ENCODE peak calls at places on chromosomes 6 and 20, in nine cellular contexts. P is left ventricle myocardium inferior; F is psoas muscle; R is CD8-positive, alpha-beta T cell; I is upper lobe of right lung; J is colonic mucosa; M is GM12878; G is hepatocyte; O is PC-3. S is an unnamed sample.

GRCh38 chr6:74899416-74899815 is 306.4 kb downstream of the COL12A1 start:
- DNase-seq in P (no peak), F (no peak), R (no peak), I (no peak), J (no peak), M (no peak), G (no peak), O (peak), S (peak)

GRCh38 chr20:21303872-21304586 is 898 bp downstream of the XRN2 start:
- DNase-seq in P (no peak), F (no peak), R (no peak), I (no peak), J (no peak), M (no peak), G (no peak), O (no peak), S (no peak)

GRCh38 chr6:163191704-163192537 is 222.6 kb upstream of the QKI start:
- DNase-seq in P (no peak), F (no peak), R (no peak), I (no peak), J (no peak), M (no peak), G (no peak), O (no peak), S (no peak)

GRCh38 chr20:41249371-41249770 is 68.2 kb downstream of the ZHX3 start:
- DNase-seq in P (peak), F (peak), R (no peak), I (no peak), J (peak), M (no peak), G (peak), O (peak), S (peak)

GRCh38 chr6:131740161-131740560 is 29.3 kb upstream of the CTAGE9 start:
- DNase-seq in P (no peak), F (no peak), R (no peak), I (no peak), J (no peak), M (no peak), G (no peak), O (peak), S (no peak)

GRCh38 chr6:41715779-41716515 is 19.5 kb downstream of the TFEB start:
- DNase-seq in P (no peak), F (peak), R (no peak), I (no peak), J (no peak), M (no peak), G (no peak), O (no peak), S (no peak)

GRCh38 chr6:2942916-2943563 is 28.3 kb downstream of the SERPINB6 start:
- DNase-seq in P (no peak), F (no peak), R (no peak), I (no peak), J (peak), M (no peak), G (no peak), O (no peak), S (no peak)

GRCh38 chr6:49342410-49342809 is 120.6 kb downstream of the MMUT start:
- DNase-seq in P (no peak), F (no peak), R (no peak), I (no peak), J (no peak), M (no peak), G (no peak), O (no peak), S (no peak)

GRCh38 chr6:35522660-35523658 is 10.3 kb upstream of the TULP1 start:
- DNase-seq in P (peak), F (peak), R (peak), I (peak), J (peak), M (peak), G (peak), O (peak), S (peak)

GRCh38 chr20:17871181-17871580 is 97.4 kb downstream of the SNX5 start:
- DNase-seq in P (no peak), F (no peak), R (no peak), I (no peak), J (no peak), M (no peak), G (no peak), O (no peak), S (no peak)

GRCh38 chr6:84421031-84421430 is 193.6 kb upstream of the CEP162 start:
- DNase-seq in P (no peak), F (no peak), R (no peak), I (no peak), J (no peak), M (no peak), G (no peak), O (no peak), S (no peak)

GRCh38 chr6:126625019-126625418 is 285.1 kb downstream of the CENPW start:
- DNase-seq in P (no peak), F (no peak), R (no peak), I (no peak), J (no peak), M (no peak), G (peak), O (peak), S (peak)

GRCh38 chr6:33197431-33198048 is 2.9 kb downstream of the RXRB start:
- DNase-seq in P (no peak), F (peak), R (peak), I (peak), J (peak), M (no peak), G (peak), O (peak), S (peak)

GRCh38 chr20:37265152-37265551 is 3.5 kb upstream of the GHRH start:
- DNase-seq in P (no peak), F (no peak), R (no peak), I (no peak), J (no peak), M (no peak), G (no peak), O (no peak), S (no peak)

GRCh38 chr6:90446164-90446563 is 140.7 kb downstream of the MAP3K7 start:
- DNase-seq in P (no peak), F (no peak), R (no peak), I (no peak), J (no peak), M (no peak), G (no peak), O (no peak), S (no peak)

GRCh38 chr6:15246217-15247211 is 645 bp downstream of the JARID2 start:
- DNase-seq in P (no peak), F (no peak), R (peak), I (peak), J (peak), M (no peak), G (no peak), O (no peak), S (no peak)

GRCh38 chr20:730005-730404 is 38.3 kb downstream of the SLC52A3 start:
- DNase-seq in P (no peak), F (no peak), R (no peak), I (no peak), J (no peak), M (no peak), G (no peak), O (no peak), S (no peak)

DNA sequence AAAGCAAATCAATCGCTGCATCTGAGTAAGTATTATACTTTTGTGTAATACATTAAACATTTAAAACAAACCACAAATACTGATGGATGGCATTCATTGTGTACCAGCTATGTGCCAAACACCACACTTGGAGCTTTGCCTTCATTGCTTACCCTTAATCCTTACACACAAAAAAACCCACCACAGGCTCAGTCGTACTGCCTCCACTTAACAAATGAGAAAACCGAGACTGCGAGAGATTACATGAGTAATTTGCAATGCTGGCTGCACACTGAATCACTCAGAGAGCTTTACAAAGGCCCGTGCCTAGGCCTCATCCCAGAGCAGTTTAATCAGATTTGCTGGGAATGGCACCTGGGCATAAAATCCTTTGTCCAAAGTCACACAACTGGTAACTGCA is 130.5 kb downstream of the EDN1 start:
- DNase-seq in P (no peak), F (no peak), R (no peak), I (no peak), J (no peak), M (no peak), G (no peak), O (peak), S (peak)
- H3K27ac ChIP-seq in P (no peak), F (no peak), R (no peak), I (no peak), J (no peak), M (no peak), G (peak), O (peak), S (peak)

DNA sequence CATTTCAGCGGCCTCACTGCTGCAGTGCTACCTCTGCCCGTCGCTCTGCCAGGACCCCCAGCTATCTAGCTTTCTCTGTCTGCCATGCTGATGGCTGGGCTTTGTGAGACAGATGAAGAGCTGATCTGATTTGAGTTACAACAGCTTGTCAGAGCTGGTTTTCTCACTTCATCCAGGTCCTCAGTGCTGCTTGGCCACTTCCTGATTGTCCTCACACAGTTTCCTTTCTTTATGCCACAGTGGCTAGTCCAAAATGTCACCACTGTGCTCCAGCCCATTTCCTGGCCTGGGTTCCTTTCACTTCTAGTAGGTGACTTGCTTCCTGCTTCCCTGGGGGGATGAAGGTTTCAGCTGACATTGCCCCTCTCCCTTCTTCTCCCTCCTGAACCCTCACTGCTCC is 35.4 kb downstream of the FNDC1 start:
- DNase-seq in P (no peak), F (no peak), R (no peak), I (no peak), J (no peak), M (no peak), G (no peak), O (no peak), S (no peak)
- H3K27ac ChIP-seq in P (no peak), F (no peak), R (no peak), I (no peak), J (no peak), M (no peak), G (no peak), O (no peak), S (no peak)

GRCh38 chr6:25169551-25170335 is 109.4 kb upstream of the CARMIL1 start:
- DNase-seq in P (no peak), F (no peak), R (no peak), I (no peak), J (no peak), M (no peak), G (no peak), O (no peak), S (no peak)
- H3K27ac ChIP-seq in P (no peak), F (no peak), R (no peak), I (no peak), J (no peak), M (no peak), G (no peak), O (no peak), S (peak)

GRCh38 chr20:30602424-30602823 is 655.0 kb upstream of the DEFB115 start:
- DNase-seq in P (no peak), F (no peak), R (no peak), I (no peak), J (no peak), M (no peak), G (no peak), O (no peak), S (no peak)
- H3K27ac ChIP-seq in P (no peak), F (no peak), R (no peak), I (no peak), J (no peak), M (no peak), G (no peak), O (no peak), S (no peak)

S was measured in foreskin keratinocyte.